ENCODE peak calls at places on chromosomes 16 and 17, in ten cellular contexts. W is uterus; X is effector memory CD4-positive, alpha-beta T cell; C is aorta; V is testis; Z is cardiac muscle cell; N is tibial nerve; M is RWPE1; B is lower lobe of right lung; O is Karpas-422. F is an unnamed sample.
A peak's percentile ranks its signal among the peaks of the same experiment; 100 is the strongest.

GRCh38 chr16:49664221-49665215 is 191.4 kb downstream of the ZNF423 start:
- DNase-seq in O (no peak), V (peak; percentile 62), X (no peak), N (peak; percentile 18), W (peak; percentile 71), M (no peak), Z (no peak), C (peak; percentile 83), B (no peak), F (no peak)

GRCh38 chr17:72158895-72159885 is 38.4 kb downstream of the SOX9 start:
- DNase-seq in N (no peak), M (no peak), W (no peak), C (no peak), B (no peak), V (no peak), O (no peak), Z (no peak), X (no peak), F (no peak)

GRCh38 chr16:67697407-67697806 is 21.7 kb downstream of the GFOD2 start:
- DNase-seq in B (no peak), N (no peak), V (no peak), X (no peak), O (no peak), M (no peak), Z (no peak), C (no peak), W (no peak), F (no peak)

GRCh38 chr17:3474212-3474611 is 1.6 kb upstream of the ASPA start:
- DNase-seq in W (no peak), N (no peak), X (no peak), O (no peak), M (no peak), V (no peak), B (no peak), C (no peak), Z (no peak), F (no peak)

GRCh38 chr16:28537964-28538732 is 626 bp downstream of the NUPR1 start:
- DNase-seq in N (no peak), W (peak; percentile 37), Z (no peak), V (peak; percentile 19), O (peak; percentile 31), C (no peak), M (no peak), B (peak; percentile 55), X (no peak), F (no peak)

GRCh38 chr16:53995378-53995777 is 291.2 kb downstream of the IRX3 start:
- DNase-seq in V (no peak), B (no peak), M (no peak), O (no peak), X (no peak), W (no peak), Z (no peak), N (no peak), C (no peak), F (no peak)

GRCh38 chr17:77882481-77883212 is 75.9 kb upstream of the TNRC6C start:
- DNase-seq in B (peak; percentile 65), N (peak; percentile 40), O (peak; percentile 61), X (peak; percentile 88), V (peak; percentile 72), C (peak; percentile 87), W (peak; percentile 41), Z (no peak), M (no peak), F (no peak)

GRCh38 chr16:46428108-46429061 is 192.8 kb downstream of the SHCBP1 start:
- DNase-seq in N (no peak), C (peak; percentile 58), O (no peak), B (peak; percentile 12), W (no peak), M (no peak), V (no peak), X (no peak), Z (no peak), F (no peak)

GRCh38 chr17:47978324-47978723 is 7.4 kb downstream of the CDK5RAP3 start:
- DNase-seq in W (peak; percentile 36), X (peak; percentile 20), B (no peak), O (peak; percentile 85), N (peak; percentile 23), Z (peak; percentile 85), C (peak; percentile 79), M (peak; percentile 64), V (peak; percentile 64), F (peak; percentile 64)

GRCh38 chr16:22337045-22337444 is 37.4 kb downstream of the CDR2 start:
- DNase-seq in O (no peak), M (no peak), N (no peak), Z (no peak), W (no peak), B (no peak), C (no peak), X (no peak), V (no peak), F (no peak)

GRCh38 chr17:50904522-50905459 is 38.6 kb upstream of the TOB1 start:
- DNase-seq in X (no peak), Z (no peak), C (peak; percentile 91), V (peak; percentile 50), N (no peak), B (peak; percentile 63), W (peak; percentile 71), O (no peak), M (no peak), F (no peak)

GRCh38 chr17:79116575-79117368 is 42.1 kb downstream of the ENGASE start:
- DNase-seq in O (peak; percentile 51), W (no peak), X (no peak), B (no peak), M (no peak), V (no peak), C (no peak), Z (no peak), N (no peak), F (no peak)

GRCh38 chr17:2608350-2608913 is 15.0 kb downstream of the PAFAH1B1 start:
- DNase-seq in B (no peak), Z (no peak), W (no peak), C (no peak), M (no peak), X (no peak), O (no peak), N (no peak), V (no peak), F (no peak)

GRCh38 chr16:12215302-12216105 is 239.0 kb downstream of the SNX29 start:
- DNase-seq in B (no peak), Z (peak; percentile 23), V (no peak), N (no peak), O (peak; percentile 70), X (no peak), C (no peak), W (no peak), M (no peak), F (no peak)

GRCh38 chr16:8571061-8571596 is 19.2 kb downstream of the TMEM114 start:
- DNase-seq in X (no peak), W (no peak), V (no peak), Z (no peak), B (no peak), M (no peak), C (no peak), N (no peak), O (no peak), F (peak; percentile 85)

GRCh38 chr17:80507965-80508364 is 31.6 kb upstream of the NPTX1 start:
- DNase-seq in Z (no peak), O (no peak), B (no peak), M (no peak), V (no peak), N (no peak), X (no peak), W (no peak), C (no peak), F (no peak)

GRCh38 chr17:80510132-80510531 is 33.7 kb upstream of the NPTX1 start:
- DNase-seq in Z (no peak), N (no peak), M (no peak), X (no peak), B (no peak), V (no peak), C (no peak), O (no peak), W (no peak), F (no peak)

GRCh38 chr17:80510772-80511171 is 33.9 kb upstream of the RPTOR start:
- DNase-seq in O (no peak), W (no peak), Z (no peak), C (no peak), V (no peak), M (no peak), N (no peak), B (no peak), X (no peak), F (no peak)

GRCh38 chr17:80511222-80512180 is 33.1 kb upstream of the RPTOR start:
- DNase-seq in B (no peak), Z (peak; percentile 11), O (peak; percentile 60), M (no peak), V (no peak), N (no peak), W (no peak), C (no peak), X (no peak), F (no peak)

DNA sequence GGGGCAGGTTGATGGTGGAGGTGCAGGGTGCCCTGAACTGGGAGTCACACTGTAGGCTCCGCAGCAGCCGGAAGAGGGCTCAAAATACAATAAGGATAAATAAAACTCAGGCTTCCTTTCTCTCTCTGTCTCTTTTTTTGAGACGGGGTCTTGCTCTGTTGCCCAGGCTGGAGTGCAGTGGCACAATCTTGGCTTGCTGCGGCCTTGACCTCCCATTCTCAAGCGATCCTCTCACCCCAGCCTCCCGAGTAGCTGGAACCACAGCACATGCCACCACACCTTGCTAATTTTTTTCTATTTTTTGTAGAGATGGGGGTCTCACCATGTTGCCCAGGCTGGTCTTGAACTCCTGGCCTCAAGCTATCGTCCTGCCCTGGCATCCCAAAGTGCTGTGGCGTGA is 32.9 kb upstream of the NPTX1 start:
- DNase-seq in O (no peak), M (no peak), Z (no peak), B (no peak), V (no peak), X (no peak), W (no peak), N (no peak), C (no peak), F (no peak)
- H3K27ac ChIP-seq in O (no peak overlapping the region), M (no peak overlapping the region), Z (no peak overlapping the region), B (no peak overlapping the region), V (no peak overlapping the region), X (no peak overlapping the region), W (no peak overlapping the region), N (no peak overlapping the region), C (no peak overlapping the region), F (no peak overlapping the region)

GRCh38 chr17:17710355-17710727 is 29.1 kb downstream of the RAI1 start:
- DNase-seq in N (no peak), O (no peak), W (no peak), B (no peak), V (no peak), Z (no peak), C (no peak), M (no peak), X (no peak), F (no peak)
- H3K27ac ChIP-seq in N (peak overlapping the region; percentile 70), O (no peak overlapping the region), W (peak overlapping the region; percentile 77), B (peak overlapping the region; percentile 82), V (peak overlapping the region; percentile 29), Z (no peak overlapping the region), C (no peak overlapping the region), M (peak overlapping the region; percentile 89), X (no peak overlapping the region), F (peak overlapping the region; percentile 74)

GRCh38 chr16:3317315-3317999 is 12.2 kb downstream of the ZNF75A start:
- DNase-seq in M (no peak), N (no peak), X (no peak), O (no peak), W (no peak), B (no peak), V (no peak), C (no peak), Z (no peak), F (no peak)
- H3K27ac ChIP-seq in M (no peak overlapping the region), N (no peak overlapping the region), X (no peak overlapping the region), O (no peak overlapping the region), W (no peak overlapping the region), B (no peak overlapping the region), V (no peak overlapping the region), C (no peak overlapping the region), Z (no peak overlapping the region), F (no peak overlapping the region)

GRCh38 chr17:73706428-73706827 is 62.2 kb upstream of the SDK2 start:
- DNase-seq in B (no peak), M (no peak), X (no peak), V (no peak), N (no peak), W (no peak), O (no peak), C (no peak), Z (no peak), F (no peak)
- H3K27ac ChIP-seq in B (no peak overlapping the region), M (peak overlapping the region; percentile 37), X (no peak overlapping the region), V (no peak overlapping the region), N (no peak overlapping the region), W (no peak overlapping the region), O (no peak overlapping the region), C (no peak overlapping the region), Z (no peak overlapping the region), F (no peak overlapping the region)